ENCODE peak calls at places on chromosome 21, in six cellular contexts. Y, S, D, V, F and C are unnamed samples.

GRCh38 chr21:36721817-36722216 is 22.9 kb downstream of the SIM2 start:
- DNase-seq in Y (no peak), S (no peak), D (no peak), V (no peak), F (no peak), C (no peak)

GRCh38 chr21:44962481-44962966 is 22.7 kb downstream of the SLX9 start:
- DNase-seq in Y (peak), S (no peak), D (peak), V (no peak), F (no peak), C (no peak)

GRCh38 chr21:33403786-33404571 is 766 bp downstream of the IFNGR2 start:
- DNase-seq in Y (peak), S (no peak), D (no peak), V (no peak), F (no peak), C (peak)

GRCh38 chr21:46570119-46570518 is 34.8 kb downstream of the S100B start:
- DNase-seq in Y (no peak), S (no peak), D (no peak), V (no peak), F (no peak), C (no peak)

GRCh38 chr21:46202592-46203202 is 18.4 kb upstream of the SPATC1L start:
- DNase-seq in Y (no peak), S (no peak), D (no peak), V (no peak), F (no peak), C (no peak)

GRCh38 chr21:42616366-42617340 is 36.8 kb upstream of the PDE9A start:
- DNase-seq in Y (no peak), S (no peak), D (no peak), V (no peak), F (no peak), C (peak)

GRCh38 chr21:17501107-17502006 is 11.5 kb upstream of the CXADR start:
- DNase-seq in Y (no peak), S (no peak), D (no peak), V (no peak), F (no peak), C (peak)

GRCh38 chr21:21547368-21547953 is 549.3 kb downstream of the NCAM2 start:
- DNase-seq in Y (peak), S (no peak), D (no peak), V (no peak), F (no peak), C (no peak)

GRCh38 chr21:37562920-37563640 is 196.5 kb downstream of the DYRK1A start:
- DNase-seq in Y (no peak), S (no peak), D (no peak), V (no peak), F (no peak), C (peak)

GRCh38 chr21:34796518-34797201 is 127.9 kb downstream of the CLIC6 start:
- DNase-seq in Y (no peak), S (no peak), D (no peak), V (no peak), F (no peak), C (no peak)

GRCh38 chr21:43323244-43324005 is 103.5 kb downstream of the SIK1 start:
- DNase-seq in Y (no peak), S (no peak), D (no peak), V (no peak), F (no peak), C (no peak)

GRCh38 chr21:33214056-33214455 is 15.7 kb upstream of the IFNAR2 start:
- DNase-seq in Y (no peak), S (no peak), D (no peak), V (no peak), F (no peak), C (no peak)

GRCh38 chr21:42193131-42193671 is 25.7 kb upstream of the ABCG1 start:
- DNase-seq in Y (peak), S (peak), D (no peak), V (peak), F (peak), C (no peak)

GRCh38 chr21:32829504-32829903 is 57.9 kb upstream of the PAXBP1 start:
- DNase-seq in Y (no peak), S (no peak), D (no peak), V (no peak), F (no peak), C (no peak)

GRCh38 chr21:19810779-19811178 is 1187.4 kb upstream of the NCAM2 start:
- DNase-seq in Y (peak), S (no peak), D (no peak), V (no peak), F (no peak), C (no peak)

GRCh38 chr21:45138199-45139002 is 64.0 kb downstream of the ADARB1 start:
- DNase-seq in Y (peak), S (peak), D (peak), V (peak), F (peak), C (peak)

GRCh38 chr21:25966308-25966707 is 204.3 kb downstream of the APP start:
- DNase-seq in Y (no peak), S (no peak), D (no peak), V (no peak), F (no peak), C (no peak)